ENCODE peak calls at places on chromosome 3, in six cellular contexts. D is NCI-H524, C is esophagus squamous epithelium, E is Right ventricle myocardium superior, F is NCI-H774, M is fibroblast of lung. S is an unnamed sample.

GRCh38 chr3:54127499-54128056 is 5.2 kb downstream of the CACNA2D3 start:
- DNase-seq in D (no peak), C (no peak), E (no peak), F (no peak), M (no peak), S (no peak)

GRCh38 chr3:69411331-69411730 is 25.4 kb upstream of the FRMD4B start:
- DNase-seq in D (no peak), C (no peak), E (no peak), F (no peak), M (peak), S (no peak)

GRCh38 chr3:141093971-141094401 is 42.8 kb downstream of the SPSB4 start:
- DNase-seq in D (no peak), C (no peak), E (peak), F (no peak), M (peak), S (peak)

GRCh38 chr3:185728630-185729334 is 96.1 kb downstream of the IGF2BP2 start:
- DNase-seq in D (no peak), C (no peak), E (no peak), F (no peak), M (peak), S (no peak)

GRCh38 chr3:22620498-22620897 is 582.6 kb upstream of the UBE2E2 start:
- DNase-seq in D (no peak), C (no peak), E (no peak), F (no peak), M (no peak), S (no peak)

GRCh38 chr3:70433091-70433490 is 120.7 kb upstream of the MDFIC2 start:
- DNase-seq in D (no peak), C (no peak), E (no peak), F (no peak), M (peak), S (no peak)

GRCh38 chr3:151382671-151383070 is 1.9 kb downstream of the P2RY12 start:
- DNase-seq in D (no peak), C (no peak), E (no peak), F (no peak), M (no peak), S (no peak)

GRCh38 chr3:133472242-133472641 is 72.4 kb downstream of the BFSP2 start:
- DNase-seq in D (peak), C (no peak), E (peak), F (no peak), M (peak), S (no peak)

GRCh38 chr3:124924741-124925140 is 9.8 kb downstream of the MUC13 start:
- DNase-seq in D (no peak), C (no peak), E (no peak), F (no peak), M (peak), S (no peak)

GRCh38 chr3:61669676-61670299 is 108.4 kb downstream of the PTPRG start:
- DNase-seq in D (peak), C (no peak), E (no peak), F (no peak), M (peak), S (no peak)

GRCh38 chr3:194326192-194327029 is 24.7 kb downstream of the CPN2 start:
- DNase-seq in D (no peak), C (no peak), E (no peak), F (no peak), M (peak), S (no peak)

GRCh38 chr3:137987723-137988122 is 22.2 kb upstream of the CLDN18 start:
- DNase-seq in D (no peak), C (no peak), E (no peak), F (peak), M (no peak), S (peak)

GRCh38 chr3:105274958-105275357 is 91.8 kb upstream of the ALCAM start:
- DNase-seq in D (no peak), C (no peak), E (no peak), F (no peak), M (peak), S (no peak)

GRCh38 chr3:36201546-36201945 is 178.8 kb upstream of the STAC start:
- DNase-seq in D (peak), C (no peak), E (no peak), F (no peak), M (no peak), S (no peak)

S was measured in NCI-H146.